ENCODE peak calls at places on chromosomes 4 and X, in ten cellular contexts. D is astrocyte; A is left ventricle myocardium inferior; W is Peyer's patch; P is CD8-positive, alpha-beta T cell; K is adrenal gland; F is ovary; J is HCT116; N is upper lobe of right lung; R is endothelial cell of umbilical vein. M is an unnamed sample.

GRCh38 chrX:9352683-9353430 is 112.0 kb upstream of the TBL1X start:
- DNase-seq in D (peak; percentile 69), A (no peak), W (peak; percentile 45), P (no peak), K (peak; percentile 47), F (no peak), J (no peak), N (no peak), R (no peak), M (no peak)

GRCh38 chr4:21290562-21290961 is 590.3 kb downstream of the PACRGL start:
- DNase-seq in D (no peak), A (no peak), W (no peak), P (no peak), K (no peak), F (no peak), J (no peak), N (no peak), R (no peak), M (no peak)

GRCh38 chr4:121138014-121138413 is 26.1 kb downstream of the TNIP3 start:
- DNase-seq in D (no peak), A (no peak), W (no peak), P (no peak), K (no peak), F (no peak), J (no peak), N (no peak), R (no peak), M (no peak)

GRCh38 chrX:1355131-1355799 is 18.7 kb downstream of the IL3RA start:
- DNase-seq in D (no peak), A (no peak), W (no peak), P (no peak), K (no peak), F (no peak), J (no peak), N (no peak), R (no peak), M (no peak)

GRCh38 chr4:96786306-96786705 is 946.4 kb downstream of the PDHA2 start:
- DNase-seq in D (no peak), A (no peak), W (no peak), P (no peak), K (no peak), F (no peak), J (no peak), N (no peak), R (no peak), M (no peak)

GRCh38 chrX:129654652-129655546 is at the start of gene APLN:
- DNase-seq in D (peak; percentile 17), A (peak; percentile 58), W (no peak), P (no peak), K (peak; percentile 57), F (peak; percentile 81), J (no peak), N (peak; percentile 67), R (peak; percentile 55), M (peak; percentile 73)

GRCh38 chr4:164169591-164169990 is 584.3 kb upstream of the SMIM31 start:
- DNase-seq in D (peak; percentile 76), A (no peak), W (no peak), P (no peak), K (no peak), F (no peak), J (no peak), N (no peak), R (no peak), M (no peak)

GRCh38 chr4:52704133-52704532 is 45.0 kb upstream of the USP46 start:
- DNase-seq in D (no peak), A (no peak), W (no peak), P (no peak), K (no peak), F (no peak), J (no peak), N (no peak), R (no peak), M (peak; percentile 38)

GRCh38 chr4:34766935-34767859 is 1477.1 kb downstream of the ARAP2 start:
- DNase-seq in D (no peak), A (no peak), W (no peak), P (no peak), K (no peak), F (no peak), J (no peak), N (no peak), R (no peak), M (no peak)

GRCh38 chr4:170259631-170260153 is 169.9 kb upstream of the AADAT start:
- DNase-seq in D (peak; percentile 46), A (peak; percentile 18), W (peak; percentile 21), P (peak; percentile 8), K (peak; percentile 73), F (peak; percentile 40), J (peak; percentile 93), N (peak; percentile 67), R (peak; percentile 34), M (peak; percentile 97)

DNA sequence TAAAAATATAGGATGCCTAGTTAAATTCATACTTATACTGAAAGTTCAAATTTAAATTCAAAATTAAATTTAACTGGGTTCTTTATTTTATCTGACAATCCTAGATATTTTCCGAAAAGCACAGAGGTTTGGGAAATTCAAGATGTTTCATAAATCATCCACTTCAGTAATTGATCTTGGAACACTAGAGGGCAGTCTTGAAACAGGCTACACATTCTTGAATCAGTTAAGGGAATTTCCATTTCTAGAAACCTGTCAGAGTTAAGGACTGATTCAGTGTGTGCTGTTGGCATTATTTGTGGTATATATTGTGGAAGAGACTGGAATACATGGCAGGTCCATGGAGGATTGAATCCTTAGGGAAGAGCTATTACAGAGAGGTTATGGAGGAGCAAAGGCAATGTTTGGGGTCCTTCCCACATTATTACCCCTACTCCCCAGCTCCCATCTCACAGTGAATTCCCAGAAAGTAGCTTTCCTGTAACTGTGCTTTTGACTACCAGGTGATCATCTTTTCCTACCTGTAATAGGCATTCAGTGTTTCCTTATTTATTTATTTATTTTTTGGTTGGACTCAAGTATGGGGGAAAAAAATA is 92.9 kb downstream of the EGF start:
- DNase-seq in D (peak; percentile 59), A (no peak), W (no peak), P (no peak), K (no peak), F (no peak), J (peak; percentile 57), N (no peak), R (peak; percentile 62), M (peak; percentile 82)
- TF ChIP-seq CTCF in D (peak; percentile 83), A (peak; percentile 69), W (peak; percentile 59), P (peak; percentile 92), K (peak; percentile 86), F (no peak), J (peak; percentile 89), N (peak; percentile 73), R (peak; percentile 46), M (peak; percentile 74)

GRCh38 chr4:109434007-109434792 is 585 bp downstream of the SEC24B start:
- DNase-seq in D (peak; percentile 13), A (peak; percentile 44), W (peak; percentile 28), P (peak; percentile 4), K (peak; percentile 53), F (peak; percentile 75), J (no peak), N (peak; percentile 78), R (peak; percentile 57), M (peak; percentile 19)

GRCh38 chr4:109433281-109434006 is at the start of gene SEC24B:
- DNase-seq in D (peak; percentile 57), A (peak; percentile 94), W (peak; percentile 90), P (peak; percentile 78), K (peak; percentile 89), F (peak; percentile 87), J (peak; percentile 57), N (peak; percentile 97), R (peak; percentile 84), M (peak; percentile 88)

GRCh38 chr4:109436504-109436903 is 2.9 kb downstream of the SEC24B start:
- DNase-seq in D (no peak), A (no peak), W (no peak), P (no peak), K (no peak), F (no peak), J (no peak), N (no peak), R (no peak), M (no peak)

GRCh38 chr4:109434793-109435080 is 1.1 kb downstream of the SEC24B start:
- DNase-seq in D (peak; percentile 54), A (no peak), W (no peak), P (no peak), K (peak; percentile 22), F (no peak), J (no peak), N (no peak), R (no peak), M (no peak)

DNA sequence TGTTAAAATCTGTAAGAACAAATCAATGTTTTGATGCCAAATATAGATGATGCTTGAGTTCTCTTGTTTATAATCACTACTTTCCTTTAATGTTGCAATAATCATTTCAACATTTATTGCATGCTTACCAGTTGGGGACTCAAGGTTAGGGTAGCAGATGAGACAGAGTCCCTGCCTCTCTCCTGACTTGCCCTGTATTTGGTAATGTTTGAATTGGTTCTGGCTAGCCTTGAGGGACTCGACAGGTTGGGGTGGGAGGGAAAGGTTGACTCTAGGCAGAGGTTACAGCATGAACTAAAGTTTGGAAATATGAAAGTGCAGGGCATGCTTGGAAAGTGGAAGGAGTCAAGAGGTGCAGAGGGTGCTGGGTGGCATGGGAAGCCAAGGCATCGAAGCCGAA is 2.0 kb downstream of the SEC24B start:
- DNase-seq in D (no peak), A (no peak), W (no peak), P (no peak), K (peak; percentile 24), F (no peak), J (no peak), N (no peak), R (no peak), M (no peak)
- H3K27ac ChIP-seq in D (no peak overlapping the region), A (no peak overlapping the region), W (no peak overlapping the region), P (no peak overlapping the region), K (peak overlapping the region; percentile 98), F (no peak overlapping the region), J (no peak overlapping the region), N (peak overlapping the region; percentile 36), R (no peak overlapping the region), M (no peak overlapping the region)

GRCh38 chr4:189498457-189498856 is 442.2 kb upstream of the FRG1 start:
- DNase-seq in D (no peak), A (no peak), W (no peak), P (no peak), K (no peak), F (no peak), J (no peak), N (no peak), R (no peak), M (no peak)

GRCh38 chr4:189502841-189503240 is 437.8 kb upstream of the FRG1 start:
- DNase-seq in D (no peak), A (no peak), W (no peak), P (no peak), K (no peak), F (no peak), J (no peak), N (no peak), R (no peak), M (no peak)

GRCh38 chr4:189500970-189501369 is 439.7 kb upstream of the FRG1 start:
- DNase-seq in D (no peak), A (no peak), W (no peak), P (no peak), K (no peak), F (no peak), J (no peak), N (no peak), R (no peak), M (no peak)

GRCh38 chr4:189497996-189498395 is 442.7 kb upstream of the FRG1 start:
- DNase-seq in D (no peak), A (no peak), W (no peak), P (no peak), K (no peak), F (no peak), J (no peak), N (no peak), R (no peak), M (no peak)
- H3K4me3 ChIP-seq in D (no peak overlapping the region), A (no peak overlapping the region), W (no peak overlapping the region), P (no peak overlapping the region), K (no peak overlapping the region), F (no peak overlapping the region), J (no peak overlapping the region), N (no peak overlapping the region), R (no peak overlapping the region), M (no peak overlapping the region)

GRCh38 chrX:71131510-71131909 is 13.1 kb downstream of the MED12 start:
- DNase-seq in D (no peak), A (no peak), W (no peak), P (no peak), K (no peak), F (no peak), J (no peak), N (no peak), R (no peak), M (no peak)
- TF ChIP-seq CTCF in D (no peak), A (no peak), W (no peak), P (no peak), K (no peak), F (no peak), J (no peak), N (no peak), R (no peak), M (no peak)

M was measured in cardiac muscle cell.